ENCODE peak calls at places on chromosomes 2 and 18, in seven cellular contexts. D is non-pigmented ciliary epithelial cell; M is NCI-H1694; V is stimulated activated CD8-positive, alpha-beta memory T cell treated with anti-CD3 and anti-CD28 coated beads, Interleukin-12 subunit alpha, Interleukin-12 subunit beta, amount 100 ng/mL, for 1 hour; S is adrenal gland; O is activated T-cell treated with anti-CD3 and anti-CD28 coated beads, Interleukin-2, amount 50 U/mL, for 72 hours; X is CD4-positive, alpha-beta memory T cell. W is an unnamed sample.

GRCh38 chr2:222876947-222877346 is 16.1 kb downstream of the ACSL3 start:
- DNase-seq in D (no peak), M (no peak), V (no peak), S (no peak), O (no peak), X (no peak), W (no peak)

GRCh38 chr18:44080054-44080453 is 600.6 kb upstream of the SETBP1 start:
- DNase-seq in D (no peak), M (no peak), V (no peak), S (no peak), O (no peak), X (no peak), W (no peak)

GRCh38 chr2:46645681-46646162 is 166.4 kb downstream of the TMEM247 start:
- DNase-seq in D (peak), M (peak), V (no peak), S (peak), O (no peak), X (no peak), W (no peak)

GRCh38 chr2:136770384-136770783 is 5.0 kb downstream of the THSD7B start:
- DNase-seq in D (no peak), M (no peak), V (no peak), S (no peak), O (no peak), X (no peak), W (no peak)

GRCh38 chr2:134181219-134181618 is 72.7 kb upstream of the MGAT5 start:
- DNase-seq in D (no peak), M (no peak), V (peak), S (no peak), O (peak), X (peak), W (peak)

GRCh38 chr2:100411841-100412292 is 5.6 kb downstream of the CHST10 start:
- DNase-seq in D (no peak), M (no peak), V (no peak), S (no peak), O (no peak), X (no peak), W (no peak)

GRCh38 chr2:133421516-133422324 is 146.5 kb downstream of the NCKAP5 start:
- DNase-seq in D (no peak), M (no peak), V (no peak), S (no peak), O (no peak), X (no peak), W (no peak)

GRCh38 chr2:190599073-190599472 is 49.8 kb upstream of the NAB1 start:
- DNase-seq in D (no peak), M (no peak), V (no peak), S (no peak), O (no peak), X (no peak), W (no peak)

GRCh38 chr2:239035361-239035814 is 187.5 kb downstream of the TWIST2 start:
- DNase-seq in D (no peak), M (peak), V (peak), S (peak), O (peak), X (peak), W (peak)

GRCh38 chr2:10542033-10542432 is 93.9 kb upstream of the ODC1 start:
- DNase-seq in D (no peak), M (no peak), V (no peak), S (no peak), O (no peak), X (no peak), W (no peak)

GRCh38 chr2:40358783-40359182 is 93.1 kb downstream of the SLC8A1 start:
- DNase-seq in D (no peak), M (no peak), V (no peak), S (no peak), O (no peak), X (no peak), W (no peak)

GRCh38 chr2:1633092-1633721 is 111.1 kb downstream of the PXDN start:
- DNase-seq in D (no peak), M (no peak), V (no peak), S (no peak), O (no peak), X (no peak), W (no peak)

GRCh38 chr2:190551928-190552327 is 17.4 kb upstream of the NEMP2 start:
- DNase-seq in D (no peak), M (no peak), V (peak), S (peak), O (peak), X (no peak), W (no peak)

GRCh38 chr2:29212009-29212408 is 96.8 kb downstream of the CLIP4 start:
- DNase-seq in D (no peak), M (no peak), V (no peak), S (no peak), O (no peak), X (no peak), W (no peak)

GRCh38 chr2:188599140-188599539 is 307.5 kb downstream of the GULP1 start:
- DNase-seq in D (no peak), M (no peak), V (no peak), S (no peak), O (no peak), X (no peak), W (no peak)

GRCh38 chr2:96273763-96274162 is 7.7 kb downstream of the CIAO1 start:
- DNase-seq in D (no peak), M (no peak), V (no peak), S (no peak), O (no peak), X (no peak), W (no peak)

GRCh38 chr2:147135401-147135800 is 709.4 kb upstream of the ACVR2A start:
- DNase-seq in D (no peak), M (peak), V (no peak), S (no peak), O (no peak), X (no peak), W (no peak)

GRCh38 chr2:144320491-144320890 is 199.4 kb downstream of the ZEB2 start:
- DNase-seq in D (no peak), M (no peak), V (peak), S (peak), O (peak), X (peak), W (peak)

GRCh38 chr2:110868971-110869370 is 136.6 kb downstream of the ACOXL start:
- DNase-seq in D (no peak), M (no peak), V (no peak), S (no peak), O (no peak), X (no peak), W (no peak)

GRCh38 chr2:64295326-64296149 is 151.3 kb upstream of the PELI1 start:
- DNase-seq in D (no peak), M (no peak), V (no peak), S (no peak), O (peak), X (no peak), W (peak)

GRCh38 chr2:225600444-225600843 is 200.9 kb downstream of the NYAP2 start:
- DNase-seq in D (no peak), M (no peak), V (no peak), S (no peak), O (no peak), X (no peak), W (no peak)

W was measured in stimulated activated naive CD8-positive, alpha-beta T cell treated with anti-CD3 and anti-CD28 coated beads, Interleukin-15, amount 100 ng/mL, for 72 hours.